ENCODE peak calls at places on chromosomes 7 and 10, in four cellular contexts. E, X, T and W are unnamed samples.

GRCh38 chr7:155267023-155267422 is 30.7 kb upstream of the INSIG1 start:
- DNase-seq in T (no peak), X (no peak), E (no peak), W (no peak)

GRCh38 chr7:131327049-131327625 is 539 bp upstream of the MKLN1 start:
- DNase-seq in E (no peak), T (peak), X (peak), W (peak)

GRCh38 chr7:130387306-130387627 is 7.0 kb downstream of the CPA1 start:
- DNase-seq in X (no peak), E (no peak), T (no peak), W (no peak)

GRCh38 chr7:90661290-90662151 is 65.4 kb downstream of the CDK14 start:
- DNase-seq in X (no peak), T (no peak), E (no peak), W (no peak)

GRCh38 chr7:1883031-1883761 is 213.1 kb downstream of the ELFN1 start:
- DNase-seq in T (peak), E (no peak), X (peak), W (no peak)

GRCh38 chr7:25288536-25289283 is 60.4 kb upstream of the NPVF start:
- DNase-seq in E (no peak), X (no peak), T (no peak), W (no peak)

GRCh38 chr7:101912711-101913110 is 95.3 kb downstream of the CUX1 start:
- DNase-seq in T (no peak), E (no peak), X (no peak), W (no peak)

GRCh38 chr7:3861941-3862340 is 560.9 kb downstream of the SDK1 start:
- DNase-seq in X (no peak), T (no peak), E (peak), W (no peak)

GRCh38 chr10:68135922-68136718 is 26.8 kb downstream of the MYPN start:
- DNase-seq in T (no peak), E (no peak), X (peak), W (no peak)

GRCh38 chr10:86711957-86712708 is 43.8 kb downstream of the LDB3 start:
- DNase-seq in X (peak), E (peak), T (peak), W (no peak)

GRCh38 chr7:17822557-17823173 is 117.6 kb downstream of the SNX13 start:
- DNase-seq in T (no peak), X (no peak), E (no peak), W (no peak)

GRCh38 chr10:631266-631665 is 58.2 kb downstream of the DIP2C start:
- DNase-seq in X (no peak), T (no peak), E (no peak), W (no peak)

GRCh38 chr10:7563368-7563767 is 103.4 kb downstream of the ITIH5 start:
- DNase-seq in E (no peak), X (no peak), T (no peak), W (no peak)

GRCh38 chr7:128112781-128113221 is 81.6 kb upstream of the LRRC4 start:
- DNase-seq in X (no peak), T (no peak), E (no peak), W (no peak)

GRCh38 chr7:80018941-80019808 is 115.5 kb upstream of the GNAI1 start:
- DNase-seq in T (peak), X (peak), E (no peak), W (peak)

GRCh38 chr10:102120142-102120986 is at the start of gene LDB1:
- DNase-seq in T (peak), X (peak), E (no peak), W (peak)

GRCh38 chr7:74457007-74457406 is 3.3 kb downstream of the GTF2IRD1 start:
- DNase-seq in E (no peak), T (no peak), X (no peak), W (no peak)
- TF ChIP-seq CHD4 in E (no peak), T (no peak), X (no peak), W (no peak)

DNA sequence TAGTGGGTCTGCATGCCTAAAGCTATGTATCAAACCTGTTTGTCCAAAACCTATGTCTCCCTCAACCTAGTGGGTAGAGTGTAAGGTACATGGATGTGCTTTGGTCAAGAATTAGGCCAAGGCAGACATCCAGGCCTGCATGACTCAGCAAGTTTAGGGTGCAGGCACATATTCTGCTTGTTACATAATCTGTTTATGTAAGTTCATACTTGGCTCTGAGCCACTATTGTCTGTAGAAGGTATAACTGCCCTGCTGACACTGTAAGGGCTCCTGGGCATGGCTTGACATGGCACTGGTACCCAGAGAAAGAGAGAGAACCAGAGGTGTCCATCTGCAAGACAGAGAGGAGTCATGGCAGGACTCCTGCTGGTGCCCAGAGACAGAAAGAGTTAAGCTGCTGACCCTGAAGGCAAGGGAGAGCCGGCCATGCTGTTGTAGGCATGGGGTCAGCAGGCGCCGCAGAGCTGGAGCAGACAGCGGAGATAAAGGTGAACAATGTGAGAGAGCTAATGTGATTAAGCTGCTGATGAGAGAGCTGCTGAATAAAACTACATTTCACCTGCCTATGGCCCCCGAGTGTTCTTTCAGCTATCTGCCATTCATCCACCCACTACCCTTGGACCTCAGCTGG is 118.5 kb upstream of the TMEM106B start:
- DNase-seq in X (no peak), T (no peak), E (no peak), W (no peak)
- TF ChIP-seq RFX5 in X (no peak), T (no peak), E (no peak), W (no peak)

GRCh38 chr10:131681656-131682055 is 219.2 kb upstream of the PPP2R2D start:
- DNase-seq in T (no peak), X (no peak), E (no peak), W (no peak)

GRCh38 chr10:131679926-131680325 is 220.9 kb upstream of the PPP2R2D start:
- DNase-seq in X (no peak), T (no peak), E (no peak), W (no peak)

GRCh38 chr10:131682271-131682962 is 218.4 kb upstream of the PPP2R2D start:
- DNase-seq in T (no peak), X (no peak), E (no peak), W (no peak)

GRCh38 chr10:131683281-131683861 is 217.4 kb upstream of the PPP2R2D start:
- DNase-seq in X (no peak), E (no peak), T (no peak), W (no peak)

GRCh38 chr10:131681122-131681521 is 219.7 kb upstream of the PPP2R2D start:
- DNase-seq in X (no peak), E (no peak), T (no peak), W (no peak)
- TF ChIP-seq CHD4 in X (no peak), E (no peak), T (no peak), W (no peak)

GRCh38 chr7:81514546-81514945 is 255.3 kb downstream of the HGF start:
- DNase-seq in X (no peak), T (no peak), E (no peak), W (no peak)
- TF ChIP-seq RFX5 in X (no peak), T (no peak), E (no peak), W (no peak)

DNA sequence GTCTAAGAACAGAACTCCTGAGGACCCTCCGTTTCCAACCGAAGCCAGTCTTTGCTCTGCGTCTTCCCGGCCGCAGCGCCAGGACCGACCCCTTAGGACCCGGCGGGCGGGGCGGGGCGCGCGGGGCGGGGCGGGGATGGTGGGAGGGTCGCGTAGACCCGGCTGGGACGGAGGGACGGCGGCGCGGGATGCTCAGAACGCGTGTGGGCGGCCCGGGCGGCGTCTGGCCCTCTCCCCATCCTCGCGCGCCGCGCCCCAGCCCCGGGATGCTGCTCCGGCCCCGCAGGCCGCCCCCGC is at the start of gene UTF1:
- DNase-seq in T (peak), E (no peak), X (no peak), W (no peak)
- TF ChIP-seq CHD4 in T (no peak), E (no peak), X (no peak), W (no peak)

DNA sequence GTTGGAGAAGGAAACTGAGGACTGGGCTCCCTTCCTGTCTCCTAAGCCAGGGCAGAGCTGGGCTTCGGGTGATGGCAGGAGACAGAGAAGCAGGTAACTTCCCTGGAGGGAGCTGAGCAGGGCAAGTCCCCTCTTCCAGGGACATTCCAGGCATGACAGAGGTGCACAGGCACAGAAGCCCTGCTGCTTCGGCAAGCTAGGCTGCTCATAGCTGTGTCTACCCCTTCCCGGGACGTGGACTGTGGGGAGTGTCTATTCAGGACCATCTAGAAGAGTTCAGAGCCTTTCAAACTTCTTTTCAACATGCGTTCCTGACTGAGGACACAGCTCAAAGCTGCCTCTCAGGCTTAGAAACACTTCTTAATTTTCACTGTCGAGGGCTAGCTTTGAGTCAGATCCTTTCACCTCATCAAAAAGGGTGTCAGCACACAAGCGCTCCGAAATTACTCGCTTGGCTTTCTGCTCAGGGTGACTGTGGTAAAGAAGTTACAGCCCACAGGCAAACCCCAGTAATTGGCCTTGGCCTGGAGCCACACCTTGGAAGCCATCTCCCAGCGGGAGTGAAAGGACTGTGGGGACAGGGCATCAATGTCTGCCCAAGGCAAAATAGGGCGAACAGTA is 63.7 kb upstream of the STEAP1B start:
- DNase-seq in T (no peak), X (no peak), E (no peak), W (no peak)
- TF ChIP-seq RFX5 in T (no peak), X (no peak), E (no peak), W (no peak)